ENCODE peak calls at places on chromosomes 1 and 21, in ten cellular contexts. H is IMR-90; T is CD8-positive, alpha-beta T cell; Y is PC-3; S is uterus; K is lower lobe of right lung; Q is HCT116; Z is heart right ventricle; A is fibroblast of lung; N is BE2C. L is an unnamed sample. For H3K4me1 and H3K36me3, the result is how much of the 10 kb centered on the place peaks cover.

GRCh38 chr1:227730630-227731151 is 4.4 kb downstream of the JMJD4 start:
- DNase-seq in S (no peak), Z (no peak), K (peak), Y (no peak), N (no peak), A (no peak), Q (no peak), T (no peak), H (no peak), L (no peak)

GRCh38 chr1:111197598-111198289 is 2.7 kb downstream of the DENND2D start:
- DNase-seq in N (peak), K (no peak), Y (peak), T (peak), Q (no peak), A (no peak), H (peak), Z (no peak), S (no peak), L (no peak)

GRCh38 chr1:238672262-238672661 is 714.1 kb upstream of the CHRM3 start:
- DNase-seq in T (no peak), Y (no peak), Z (no peak), K (no peak), N (peak), A (no peak), Q (no peak), S (no peak), H (no peak), L (no peak)

GRCh38 chr21:23401278-23401677 is 2206.0 kb downstream of the MRPL39 start:
- DNase-seq in H (no peak), Q (no peak), A (no peak), Y (peak), K (no peak), T (no peak), Z (no peak), S (no peak), N (peak), L (no peak)

GRCh38 chr1:94110946-94111740 is 9.8 kb downstream of the ABCA4 start:
- DNase-seq in N (no peak), Q (no peak), T (no peak), Y (no peak), S (peak), Z (no peak), K (no peak), H (no peak), A (no peak), L (no peak)

GRCh38 chr1:228842094-228842775 is 107.0 kb downstream of the RHOU start:
- DNase-seq in Q (peak), A (peak), S (peak), N (peak), K (no peak), Y (peak), H (peak), T (no peak), Z (no peak), L (peak)

GRCh38 chr1:205764578-205764977 is 10.7 kb downstream of the RAB29 start:
- DNase-seq in A (no peak), Z (no peak), T (no peak), Y (no peak), N (no peak), S (no peak), H (no peak), K (no peak), Q (no peak), L (no peak)

GRCh38 chr1:27026621-27027574 is 14.2 kb upstream of the TENT5B start:
- DNase-seq in H (peak), S (peak), Y (no peak), Q (peak), K (peak), A (peak), T (no peak), N (no peak), Z (no peak), L (no peak)

GRCh38 chr1:228145498-228146425 is 4.0 kb upstream of the GJC2 start:
- DNase-seq in T (no peak), A (no peak), Q (no peak), S (no peak), N (peak), Z (no peak), K (no peak), H (no peak), Y (no peak), L (no peak)

GRCh38 chr1:169106095-169106920 is at the start of gene ATP1B1:
- DNase-seq in T (peak), K (peak), H (peak), Y (peak), Q (peak), N (peak), A (peak), S (peak), Z (peak), L (peak)

GRCh38 chr1:87684786-87685185 is 356.1 kb downstream of the LMO4 start:
- DNase-seq in K (no peak), T (no peak), Y (no peak), H (peak), Q (no peak), N (no peak), S (no peak), Z (peak), A (peak), L (peak)

GRCh38 chr1:151312439-151313225 is 14.6 kb downstream of the PI4KB start:
- DNase-seq in K (no peak), Y (peak), N (no peak), Z (no peak), H (peak), T (no peak), S (no peak), A (no peak), Q (no peak), L (no peak)

GRCh38 chr1:206555473-206555935 is 48.2 kb downstream of the RASSF5 start:
- DNase-seq in T (no peak), N (no peak), H (no peak), S (peak), Y (no peak), Z (peak), A (no peak), K (no peak), Q (no peak), L (no peak)

GRCh38 chr1:209387969-209388329 is 195.6 kb upstream of the CAMK1G start:
- DNase-seq in Y (peak), Z (no peak), N (no peak), K (no peak), Q (no peak), A (no peak), T (no peak), H (peak), S (no peak), L (no peak)

GRCh38 chr1:84122780-84123382 is 21.2 kb upstream of the PRKACB start:
- DNase-seq in A (peak), T (peak), S (peak), K (no peak), Y (peak), H (peak), Q (no peak), Z (peak), N (peak), L (peak)

GRCh38 chr1:199403421-199404116 is 623.9 kb upstream of the NR5A2 start:
- DNase-seq in Z (no peak), Y (no peak), H (peak), Q (no peak), S (no peak), N (no peak), T (no peak), K (no peak), A (peak), L (no peak)

GRCh38 chr1:10561955-10562354 is 87.2 kb downstream of the PEX14 start:
- DNase-seq in T (no peak), Y (no peak), Z (no peak), A (no peak), K (no peak), S (no peak), N (no peak), H (no peak), Q (peak), L (no peak)

GRCh38 chr1:155698382-155699038 is 9.6 kb downstream of the DAP3 start:
- DNase-seq in N (no peak), H (peak), K (no peak), Q (no peak), A (peak), S (no peak), Y (peak), T (no peak), Z (no peak), L (no peak)

GRCh38 chr1:151828931-151829330 is 2.7 kb downstream of the RORC start:
- DNase-seq in T (no peak), Z (peak), A (no peak), H (peak), S (no peak), Y (peak), Q (no peak), K (peak), N (peak), L (no peak)

GRCh38 chr1:81174811-81175476 is 625.8 kb upstream of the ADGRL2 start:
- DNase-seq in Y (peak), Q (peak), N (no peak), Z (no peak), S (no peak), K (no peak), A (no peak), H (peak), T (no peak), L (no peak)

GRCh38 chr1:207069858-207070506 is 16.9 kb downstream of the PFKFB2 start:
- DNase-seq in N (no peak), Q (no peak), Y (no peak), S (no peak), H (no peak), Z (peak), A (no peak), T (no peak), K (no peak), L (no peak)

GRCh38 chr1:91697322-91698260 is 188.4 kb downstream of the TGFBR3 start:
- DNase-seq in S (no peak), Y (no peak), A (peak), Z (no peak), K (no peak), T (peak), Q (no peak), H (peak), N (no peak), L (peak)

GRCh38 chr1:58755468-58755872 is 28.4 kb downstream of the JUN start:
- DNase-seq in A (peak), H (peak), S (peak), Q (peak), Y (peak), N (peak), T (peak), K (peak), Z (peak), L (peak)

GRCh38 chr1:223503348-223503747 is 110.1 kb downstream of the CCDC185 start:
- DNase-seq in Z (no peak), Y (no peak), N (no peak), A (no peak), Q (no peak), S (no peak), T (no peak), H (no peak), K (no peak), L (no peak)

GRCh38 chr1:154759196-154759595 is 110.9 kb downstream of the KCNN3 start:
- DNase-seq in S (peak), K (no peak), Z (no peak), Y (no peak), Q (no peak), A (no peak), N (no peak), H (no peak), T (peak), L (no peak)

GRCh38 chr1:79155991-79156390 is 149.5 kb upstream of the ADGRL4 start:
- DNase-seq in H (no peak), Q (no peak), A (no peak), S (no peak), Z (no peak), T (no peak), K (no peak), N (no peak), Y (no peak), L (no peak)

GRCh38 chr1:205477759-205478247 is 22.0 kb upstream of the BLACAT1 start:
- DNase-seq in S (no peak), Y (peak), H (peak), N (no peak), A (peak), Z (peak), T (no peak), Q (peak), K (peak), L (peak)

GRCh38 chr1:192978195-192978710 is 80.9 kb downstream of the UCHL5 start:
- DNase-seq in K (no peak), N (no peak), T (no peak), H (no peak), A (no peak), S (no peak), Y (no peak), Q (no peak), Z (no peak), L (no peak)

GRCh38 chr1:66929999-66930822 is 5.4 kb downstream of the MIER1 start:
- DNase-seq in Y (peak), K (peak), A (peak), H (peak), Z (peak), T (peak), N (peak), Q (peak), S (peak), L (peak)

GRCh38 chr1:60448866-60449265 is 375.3 kb upstream of the C1orf87 start:
- DNase-seq in Z (no peak), K (no peak), T (no peak), Q (no peak), A (no peak), S (no peak), H (no peak), Y (no peak), N (no peak), L (no peak)

GRCh38 chr1:27542463-27543273 is 52.7 kb upstream of the WASF2 start:
- DNase-seq in Q (peak), K (no peak), T (no peak), A (peak), S (peak), Y (peak), H (peak), N (peak), Z (peak), L (no peak)

GRCh38 chr1:226809785-226810571 is 60.4 kb upstream of the PSEN2 start:
- DNase-seq in T (no peak), K (no peak), H (peak), A (no peak), Y (no peak), N (no peak), Z (no peak), Q (no peak), S (no peak), L (no peak)

GRCh38 chr1:10456079-10456478 is 6.2 kb downstream of the CORT start:
- DNase-seq in Y (no peak), Z (no peak), H (no peak), A (no peak), Q (no peak), T (no peak), N (no peak), S (no peak), K (no peak), L (no peak)

GRCh38 chr1:77200806-77201205 is 18.4 kb downstream of the PIGK start:
- DNase-seq in S (no peak), T (no peak), K (no peak), Q (no peak), H (no peak), Y (no peak), A (peak), Z (no peak), N (no peak), L (no peak)

GRCh38 chr21:39474545-39474944 is 22.8 kb downstream of the SH3BGR start:
- DNase-seq in Z (no peak), Q (no peak), H (no peak), N (no peak), S (no peak), Y (no peak), T (no peak), K (no peak), A (no peak), L (no peak)

GRCh38 chr1:12165342-12165741 is 1.4 kb upstream of the TNFRSF1B start:
- DNase-seq in A (no peak), N (no peak), T (no peak), Z (no peak), Y (no peak), Q (no peak), S (no peak), K (no peak), H (no peak), L (no peak)

GRCh38 chr1:12169442-12170135 is 2.8 kb downstream of the TNFRSF1B start:
- DNase-seq in N (no peak), Q (no peak), K (no peak), Z (no peak), H (no peak), T (no peak), A (no peak), S (no peak), Y (no peak), L (no peak)

GRCh38 chr1:12168451-12169160 is 1.8 kb downstream of the TNFRSF1B start:
- DNase-seq in A (no peak), Y (no peak), H (no peak), Q (no peak), K (no peak), S (no peak), T (no peak), Z (peak), N (no peak), L (no peak)

GRCh38 chr1:12166834-12167492 is at the start of gene TNFRSF1B:
- DNase-seq in S (no peak), T (peak), Q (no peak), A (no peak), H (peak), Z (peak), K (peak), Y (peak), N (peak), L (peak)

DNA sequence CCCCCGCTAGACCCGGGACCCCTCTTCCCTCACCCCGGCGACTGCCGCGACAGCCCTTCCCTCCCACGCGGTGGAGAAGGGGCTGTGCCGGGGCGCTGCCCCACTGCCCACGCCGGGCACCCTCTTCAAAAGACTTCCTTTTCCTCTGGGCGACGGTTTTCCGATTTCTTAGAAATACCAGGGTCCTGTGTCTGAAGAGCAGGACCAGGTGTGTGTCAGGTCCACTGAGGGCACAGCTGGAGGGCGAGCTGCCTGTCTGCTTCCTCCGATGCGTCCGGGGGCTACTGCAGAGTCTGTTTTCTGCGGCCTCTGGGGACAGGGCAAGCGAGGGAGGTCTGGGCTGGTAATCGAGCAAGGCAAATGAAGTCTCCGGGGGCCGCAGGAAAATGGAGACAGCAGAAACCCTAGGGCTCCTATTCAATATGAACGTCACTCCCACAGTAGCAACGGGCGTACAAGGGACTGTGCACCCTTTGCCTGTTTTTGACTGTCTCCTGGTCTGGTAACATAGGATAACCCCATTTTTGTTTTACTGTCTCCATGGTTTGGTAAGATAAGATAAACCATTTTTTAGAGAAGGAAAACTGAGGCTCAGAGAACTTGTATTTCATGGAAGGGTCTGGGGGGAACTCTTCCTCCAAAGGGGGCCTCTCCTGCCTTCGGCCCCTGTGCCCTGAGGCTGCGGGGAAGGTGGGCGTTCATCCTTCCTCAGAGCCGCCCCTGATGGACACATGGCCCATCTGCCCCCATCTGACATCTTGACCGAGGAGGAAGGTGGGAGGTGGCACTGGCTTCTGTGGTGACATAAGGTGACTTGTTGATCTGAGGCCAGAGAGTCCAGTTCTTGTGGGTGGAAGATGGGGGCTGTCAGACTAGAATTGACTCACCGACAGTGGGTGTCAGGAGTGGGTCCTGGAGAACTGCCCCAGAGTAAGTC is 970 bp downstream of the TNFRSF1B start:
- DNase-seq in K (no peak), Y (no peak), T (no peak), S (no peak), Z (no peak), A (no peak), N (peak), Q (no peak), H (no peak), L (no peak)
- TF ChIP-seq CTCF in K (no peak), Y (no peak), T (no peak), S (no peak), Z (no peak), A (no peak), N (no peak), Q (no peak), H (no peak), L (no peak)

GRCh38 chr1:237232501-237232900 is 190.5 kb downstream of the RYR2 start:
- DNase-seq in N (no peak), S (no peak), Q (no peak), H (no peak), K (no peak), Y (no peak), Z (no peak), A (no peak), T (no peak), L (no peak)
- H3K4me1 ChIP-seq in N (under half), S (under half), Q (under half), H (under half), K (under half), Y (under half), Z (half or more), A (under half), T (under half), L (under half)

DNA sequence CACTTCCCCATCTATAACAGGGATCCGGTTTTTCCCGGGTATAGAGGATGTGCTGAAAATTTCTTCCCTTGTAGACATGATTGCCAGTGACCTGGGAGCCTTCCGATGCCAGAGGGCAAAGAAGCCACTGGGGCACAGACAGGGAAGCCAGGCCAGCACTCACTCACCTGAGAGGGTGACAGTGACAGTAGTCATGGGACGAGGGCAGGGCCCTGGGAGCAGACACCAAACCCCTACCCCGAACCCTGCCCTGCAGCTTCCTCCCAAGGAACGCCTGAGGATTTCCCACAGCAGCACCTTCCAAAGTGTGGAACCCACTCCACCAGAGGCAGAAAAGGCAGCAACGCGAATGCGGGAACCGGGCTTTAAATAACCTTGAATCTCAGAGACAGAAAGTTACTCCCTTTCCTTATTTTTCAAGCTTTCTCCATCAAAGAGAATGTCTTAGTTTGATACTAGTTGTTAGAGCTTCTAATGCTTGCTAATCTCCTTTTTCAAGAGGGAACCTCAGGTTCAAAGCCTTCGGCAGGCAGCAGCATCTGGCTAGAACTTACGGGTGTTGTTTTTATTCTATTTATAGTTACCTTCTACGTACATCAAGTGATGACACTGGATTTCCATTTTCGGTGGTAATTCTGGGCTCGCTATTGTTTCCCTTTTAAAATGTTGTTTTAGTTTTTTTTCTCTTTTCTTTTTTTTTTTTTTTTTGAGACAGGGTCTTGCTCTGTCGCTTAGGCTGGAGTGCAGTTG is 2.8 kb downstream of the DDOST start:
- DNase-seq in Z (no peak), K (no peak), Q (no peak), S (no peak), N (no peak), A (no peak), H (no peak), Y (no peak), T (no peak), L (no peak)
- H3K36me3 ChIP-seq in Z (half or more), K (half or more), Q (under half), S (under half), N (under half), A (under half), H (under half), Y (under half), T (under half), L (under half)

GRCh38 chr1:6384135-6384534 is 9.4 kb downstream of the ACOT7 start:
- DNase-seq in Y (no peak), Z (no peak), N (no peak), K (no peak), H (no peak), A (no peak), Q (no peak), S (no peak), T (no peak), L (no peak)

GRCh38 chr1:6380037-6380436 is 13.5 kb downstream of the ACOT7 start:
- DNase-seq in Y (no peak), A (no peak), S (no peak), Z (no peak), H (no peak), Q (no peak), K (no peak), N (no peak), T (no peak), L (no peak)

GRCh38 chr1:6373961-6374720 is 19.4 kb downstream of the ACOT7 start:
- DNase-seq in N (no peak), Y (no peak), Q (no peak), Z (no peak), H (no peak), T (no peak), A (no peak), S (no peak), K (no peak), L (peak)

GRCh38 chr1:6378096-6378746 is 15.3 kb downstream of the ACOT7 start:
- DNase-seq in Y (no peak), T (no peak), Q (no peak), H (no peak), N (peak), S (no peak), A (no peak), K (no peak), Z (no peak), L (peak)
- TF ChIP-seq CTCF in Y (peak), T (no peak), Q (peak), H (no peak), N (peak), S (no peak), A (no peak), K (no peak), Z (no peak), L (no peak)

GRCh38 chr1:9315411-9316079 is 22.9 kb downstream of the SPSB1 start:
- DNase-seq in T (no peak), K (no peak), Z (no peak), Q (no peak), N (no peak), S (no peak), Y (no peak), A (peak), H (peak), L (peak)
- H3K4me1 ChIP-seq in T (under half), K (under half), Z (under half), Q (under half), N (under half), S (under half), Y (under half), A (under half), H (under half), L (under half)

GRCh38 chr1:52444465-52444864 is 40.1 kb downstream of the PRPF38A start:
- DNase-seq in S (no peak), T (no peak), Z (no peak), A (no peak), Q (no peak), Y (no peak), N (no peak), H (no peak), K (no peak), L (no peak)
- H3K36me3 ChIP-seq in S (under half), T (under half), Z (half or more), A (under half), Q (under half), Y (under half), N (under half), H (under half), K (half or more), L (under half)